ENCODE peak calls at places on chromosome 7, in six cellular contexts. One of them, this sample, is unnamed.

GRCh38 chr7:90455163-90456030 is 14.0 kb upstream of the PTTG1IP2 start:
- DNase-seq in ELF-1: no peak
- DNase-seq in Panc1: no peak
- DNase-seq in psoas muscle: no peak
- DNase-seq in HT1080: peak
- DNase-seq in EH: peak
- DNase-seq in this sample: peak

GRCh38 chr7:73533742-73534141 is 11.6 kb upstream of the BAZ1B start:
- DNase-seq in Panc1: no peak
- DNase-seq in psoas muscle: no peak
- DNase-seq in EH: no peak
- DNase-seq in HT1080: no peak
- DNase-seq in ELF-1: no peak
- DNase-seq in this sample: no peak

GRCh38 chr7:73970801-73971229 is 57.2 kb upstream of the ELN start:
- DNase-seq in psoas muscle: no peak
- DNase-seq in EH: no peak
- DNase-seq in HT1080: no peak
- DNase-seq in ELF-1: no peak
- DNase-seq in Panc1: no peak
- DNase-seq in this sample: no peak

GRCh38 chr7:123208793-123209192 is 9.0 kb upstream of the SLC13A1 start:
- DNase-seq in EH: no peak
- DNase-seq in HT1080: no peak
- DNase-seq in psoas muscle: no peak
- DNase-seq in Panc1: no peak
- DNase-seq in ELF-1: peak
- DNase-seq in this sample: no peak

GRCh38 chr7:32643194-32643593 is 147.9 kb downstream of the AVL9 start:
- DNase-seq in EH: no peak
- DNase-seq in HT1080: no peak
- DNase-seq in Panc1: no peak
- DNase-seq in ELF-1: no peak
- DNase-seq in psoas muscle: no peak
- DNase-seq in this sample: no peak

GRCh38 chr7:81267508-81267907 is 348.7 kb upstream of the SEMA3C start:
- DNase-seq in psoas muscle: no peak
- DNase-seq in EH: no peak
- DNase-seq in Panc1: no peak
- DNase-seq in ELF-1: no peak
- DNase-seq in HT1080: peak
- DNase-seq in this sample: peak

GRCh38 chr7:9575716-9576115 is 1142.3 kb downstream of the NXPH1 start:
- DNase-seq in psoas muscle: no peak
- DNase-seq in EH: no peak
- DNase-seq in HT1080: no peak
- DNase-seq in ELF-1: no peak
- DNase-seq in Panc1: no peak
- DNase-seq in this sample: no peak

GRCh38 chr7:26958834-26959233 is 94.4 kb upstream of the SKAP2 start:
- DNase-seq in HT1080: peak
- DNase-seq in ELF-1: no peak
- DNase-seq in psoas muscle: no peak
- DNase-seq in Panc1: peak
- DNase-seq in EH: peak
- DNase-seq in this sample: peak

GRCh38 chr7:41886257-41886905 is 183.5 kb upstream of the INHBA start:
- DNase-seq in Panc1: no peak
- DNase-seq in EH: peak
- DNase-seq in psoas muscle: peak
- DNase-seq in ELF-1: peak
- DNase-seq in HT1080: peak
- DNase-seq in this sample: peak

GRCh38 chr7:44097064-44097932 is 6.8 kb upstream of the AEBP1 start:
- DNase-seq in EH: no peak
- DNase-seq in ELF-1: no peak
- DNase-seq in Panc1: no peak
- DNase-seq in HT1080: no peak
- DNase-seq in psoas muscle: no peak
- DNase-seq in this sample: no peak

GRCh38 chr7:28998110-28998509 is 40.0 kb upstream of the TRIL start:
- DNase-seq in EH: no peak
- DNase-seq in psoas muscle: no peak
- DNase-seq in HT1080: no peak
- DNase-seq in ELF-1: no peak
- DNase-seq in Panc1: no peak
- DNase-seq in this sample: no peak

GRCh38 chr7:104982773-104983619 is 31.0 kb upstream of the KMT2E start:
- DNase-seq in EH: no peak
- DNase-seq in psoas muscle: no peak
- DNase-seq in ELF-1: no peak
- DNase-seq in Panc1: no peak
- DNase-seq in HT1080: no peak
- DNase-seq in this sample: no peak

GRCh38 chr7:134651991-134652390 is 5.3 kb downstream of the BPGM start:
- DNase-seq in psoas muscle: no peak
- DNase-seq in ELF-1: no peak
- DNase-seq in HT1080: no peak
- DNase-seq in EH: no peak
- DNase-seq in Panc1: no peak
- DNase-seq in this sample: no peak

GRCh38 chr7:183907-184767 is 8.2 kb upstream of the FAM20C start:
- DNase-seq in psoas muscle: no peak
- DNase-seq in HT1080: no peak
- DNase-seq in Panc1: no peak
- DNase-seq in ELF-1: no peak
- DNase-seq in EH: no peak
- DNase-seq in this sample: no peak

GRCh38 chr7:137846588-137847417 is at the start of gene DGKI:
- DNase-seq in Panc1: no peak
- DNase-seq in HT1080: no peak
- DNase-seq in EH: peak
- DNase-seq in psoas muscle: peak
- DNase-seq in ELF-1: peak
- DNase-seq in this sample: peak

GRCh38 chr7:21916629-21917028 is 29.1 kb downstream of the CDCA7L start:
- DNase-seq in Panc1: no peak
- DNase-seq in psoas muscle: no peak
- DNase-seq in ELF-1: no peak
- DNase-seq in HT1080: no peak
- DNase-seq in EH: no peak
- DNase-seq in this sample: no peak

GRCh38 chr7:70944516-70944915 is 187.4 kb upstream of the GALNT17 start:
- DNase-seq in HT1080: no peak
- DNase-seq in EH: no peak
- DNase-seq in psoas muscle: no peak
- DNase-seq in Panc1: no peak
- DNase-seq in ELF-1: no peak
- DNase-seq in this sample: no peak

GRCh38 chr7:49855281-49855980 is 82.0 kb downstream of the VWC2 start:
- DNase-seq in HT1080: no peak
- DNase-seq in ELF-1: peak
- DNase-seq in Panc1: no peak
- DNase-seq in EH: no peak
- DNase-seq in psoas muscle: no peak
- DNase-seq in this sample: no peak

GRCh38 chr7:109751241-109751640 is 1181.6 kb downstream of the DNAJB9 start:
- DNase-seq in EH: peak
- DNase-seq in psoas muscle: no peak
- DNase-seq in HT1080: peak
- DNase-seq in ELF-1: no peak
- DNase-seq in Panc1: no peak
- DNase-seq in this sample: peak

GRCh38 chr7:25712500-25712899 is 439.5 kb upstream of the NFE2L3 start:
- DNase-seq in Panc1: no peak
- DNase-seq in ELF-1: no peak
- DNase-seq in psoas muscle: no peak
- DNase-seq in HT1080: no peak
- DNase-seq in EH: no peak
- DNase-seq in this sample: no peak

GRCh38 chr7:104241581-104241980 is 33.8 kb upstream of the ORC5 start:
- DNase-seq in Panc1: no peak
- DNase-seq in HT1080: no peak
- DNase-seq in psoas muscle: no peak
- DNase-seq in ELF-1: no peak
- DNase-seq in EH: no peak
- DNase-seq in this sample: no peak

GRCh38 chr7:3065724-3066143 is 22.1 kb upstream of the CARD11 start:
- DNase-seq in psoas muscle: no peak
- DNase-seq in EH: no peak
- DNase-seq in Panc1: peak
- DNase-seq in ELF-1: peak
- DNase-seq in HT1080: peak
- DNase-seq in this sample: peak

GRCh38 chr7:135232720-135233119 is 918 bp upstream of the STRA8 start:
- DNase-seq in HT1080: no peak
- DNase-seq in Panc1: no peak
- DNase-seq in EH: no peak
- DNase-seq in ELF-1: peak
- DNase-seq in psoas muscle: no peak
- DNase-seq in this sample: no peak

GRCh38 chr7:68706291-68706690 is 892.0 kb upstream of the AUTS2 start:
- DNase-seq in EH: peak
- DNase-seq in Panc1: no peak
- DNase-seq in HT1080: peak
- DNase-seq in psoas muscle: no peak
- DNase-seq in ELF-1: no peak
- DNase-seq in this sample: peak

GRCh38 chr7:80677629-80678028 is 39.2 kb downstream of the CD36 start:
- DNase-seq in psoas muscle: no peak
- DNase-seq in Panc1: no peak
- DNase-seq in EH: no peak
- DNase-seq in HT1080: no peak
- DNase-seq in ELF-1: no peak
- DNase-seq in this sample: no peak

GRCh38 chr7:101612885-101613490 is 16.1 kb downstream of the MYL10 start:
- DNase-seq in Panc1: no peak
- DNase-seq in psoas muscle: no peak
- DNase-seq in EH: no peak
- DNase-seq in HT1080: no peak
- DNase-seq in ELF-1: no peak
- DNase-seq in this sample: no peak

GRCh38 chr7:87424075-87424474 is 51.4 kb downstream of the ABCB4 start:
- DNase-seq in psoas muscle: no peak
- DNase-seq in HT1080: no peak
- DNase-seq in ELF-1: no peak
- DNase-seq in EH: no peak
- DNase-seq in Panc1: no peak
- DNase-seq in this sample: no peak

GRCh38 chr7:132723506-132724081 is 147.3 kb upstream of the PLXNA4 start:
- DNase-seq in HT1080: no peak
- DNase-seq in psoas muscle: no peak
- DNase-seq in EH: no peak
- DNase-seq in ELF-1: no peak
- DNase-seq in Panc1: no peak
- DNase-seq in this sample: no peak

GRCh38 chr7:30977222-30977621 is 13.5 kb downstream of the GHRHR start:
- DNase-seq in psoas muscle: no peak
- DNase-seq in ELF-1: no peak
- DNase-seq in EH: no peak
- DNase-seq in HT1080: no peak
- DNase-seq in Panc1: no peak
- DNase-seq in this sample: no peak

GRCh38 chr7:152601305-152601798 is 74.6 kb downstream of the XRCC2 start:
- DNase-seq in EH: no peak
- DNase-seq in psoas muscle: no peak
- DNase-seq in Panc1: no peak
- DNase-seq in HT1080: no peak
- DNase-seq in ELF-1: no peak
- DNase-seq in this sample: no peak

GRCh38 chr7:88480266-88480665 is 173.6 kb upstream of the STEAP4 start:
- DNase-seq in HT1080: no peak
- DNase-seq in EH: no peak
- DNase-seq in Panc1: no peak
- DNase-seq in ELF-1: no peak
- DNase-seq in psoas muscle: no peak
- DNase-seq in this sample: no peak